ENCODE peak calls at places on chromosome 16, in six cellular contexts. X, M, R, I, H and V are unnamed samples.

GRCh38 chr16:30051518-30051917 is 14.0 kb upstream of the ALDOA start:
- DNase-seq in M (no peak), R (peak; percentile 70), H (no peak), X (no peak), I (no peak), V (peak; percentile 86)

GRCh38 chr16:89564476-89565255 is 4.2 kb downstream of the RPL13 start:
- DNase-seq in X (no peak), H (peak; percentile 83), R (no peak), M (no peak), I (peak; percentile 80), V (no peak)

GRCh38 chr16:17271687-17272086 is 199.1 kb downstream of the XYLT1 start:
- DNase-seq in X (no peak), R (peak; percentile 8), H (no peak), M (no peak), I (no peak), V (no peak)

GRCh38 chr16:22317001-22317530 is 19.9 kb downstream of the POLR3E start:
- DNase-seq in R (no peak), M (no peak), X (no peak), I (no peak), H (no peak), V (no peak)

GRCh38 chr16:96935-97381 is 18.9 kb downstream of the MPG start:
- DNase-seq in R (peak; percentile 83), I (peak; percentile 97), X (peak; percentile 84), H (peak; percentile 95), M (peak; percentile 89), V (peak; percentile 91)

GRCh38 chr16:50550035-50550434 is 1.8 kb downstream of the NKD1 start:
- DNase-seq in M (no peak), X (no peak), H (no peak), R (no peak), I (no peak), V (no peak)

GRCh38 chr16:73713817-73714495 is 582.7 kb upstream of the PSMD7 start:
- DNase-seq in I (peak; percentile 78), H (peak; percentile 60), R (peak; percentile 4), M (peak; percentile 15), X (no peak), V (no peak)

GRCh38 chr16:19396555-19397011 is 21.1 kb upstream of the TMC5 start:
- DNase-seq in X (no peak), I (no peak), M (no peak), R (no peak), H (no peak), V (no peak)

GRCh38 chr16:64654137-64654652 is 467.7 kb downstream of the CDH11 start:
- DNase-seq in M (no peak), H (no peak), I (no peak), X (no peak), R (peak; percentile 64), V (peak; percentile 78)

GRCh38 chr16:68658258-68658973 is 13.3 kb downstream of the CDH3 start:
- DNase-seq in H (no peak), M (peak; percentile 28), R (peak; percentile 50), I (no peak), X (no peak), V (peak; percentile 64)

GRCh38 chr16:85528528-85529387 is 84.4 kb upstream of the GSE1 start:
- DNase-seq in H (no peak), X (no peak), M (no peak), R (no peak), I (no peak), V (no peak)

GRCh38 chr16:26334218-26335111 is 642.7 kb downstream of the HS3ST4 start:
- DNase-seq in I (no peak), H (no peak), M (no peak), X (no peak), R (no peak), V (no peak)

GRCh38 chr16:52613508-52613907 is 66.6 kb upstream of the TOX3 start:
- DNase-seq in M (no peak), H (no peak), X (no peak), I (no peak), R (no peak), V (no peak)

GRCh38 chr16:528111-529011 is 849 bp downstream of the CAPN15 start:
- DNase-seq in R (peak; percentile 61), I (no peak), X (no peak), M (peak; percentile 38), H (no peak), V (peak; percentile 75)

GRCh38 chr16:83895243-83895642 is 3.7 kb upstream of the MLYCD start:
- DNase-seq in X (no peak), H (no peak), R (no peak), M (no peak), I (no peak), V (no peak)

GRCh38 chr16:46970089-46970488 is 3.4 kb downstream of the DNAJA2 start:
- DNase-seq in M (no peak), R (no peak), H (no peak), X (no peak), I (no peak), V (no peak)

GRCh38 chr16:56729736-56730662 is at the start of gene NUP93:
- DNase-seq in R (peak; percentile 90), M (peak; percentile 86), I (peak; percentile 87), X (peak; percentile 84), H (peak; percentile 93), V (peak; percentile 93)

GRCh38 chr16:72938426-72939164 is 109.3 kb downstream of the ZFHX3 start:
- DNase-seq in M (peak; percentile 73), I (no peak), R (peak; percentile 93), H (no peak), X (no peak), V (peak; percentile 75)

GRCh38 chr16:22099256-22099975 is 7.1 kb downstream of the VWA3A start:
- DNase-seq in X (no peak), H (no peak), I (no peak), R (no peak), M (no peak), V (no peak)

GRCh38 chr16:73037331-73037745 is 10.6 kb downstream of the ZFHX3 start:
- DNase-seq in I (no peak), M (no peak), R (no peak), H (no peak), X (no peak), V (peak; percentile 56)

GRCh38 chr16:65869261-65869660 is 497.2 kb upstream of the CDH5 start:
- DNase-seq in M (no peak), X (no peak), H (no peak), I (no peak), R (no peak), V (no peak)

GRCh38 chr16:19844945-19845641 is 39.6 kb downstream of the GPRC5B start:
- DNase-seq in I (no peak), X (no peak), R (peak; percentile 92), H (no peak), M (peak; percentile 48), V (peak; percentile 95)

GRCh38 chr16:68972008-68972407 is 128.7 kb downstream of the TANGO6 start:
- DNase-seq in I (peak; percentile 59), X (no peak), R (no peak), H (peak; percentile 60), M (no peak), V (no peak)

DNA sequence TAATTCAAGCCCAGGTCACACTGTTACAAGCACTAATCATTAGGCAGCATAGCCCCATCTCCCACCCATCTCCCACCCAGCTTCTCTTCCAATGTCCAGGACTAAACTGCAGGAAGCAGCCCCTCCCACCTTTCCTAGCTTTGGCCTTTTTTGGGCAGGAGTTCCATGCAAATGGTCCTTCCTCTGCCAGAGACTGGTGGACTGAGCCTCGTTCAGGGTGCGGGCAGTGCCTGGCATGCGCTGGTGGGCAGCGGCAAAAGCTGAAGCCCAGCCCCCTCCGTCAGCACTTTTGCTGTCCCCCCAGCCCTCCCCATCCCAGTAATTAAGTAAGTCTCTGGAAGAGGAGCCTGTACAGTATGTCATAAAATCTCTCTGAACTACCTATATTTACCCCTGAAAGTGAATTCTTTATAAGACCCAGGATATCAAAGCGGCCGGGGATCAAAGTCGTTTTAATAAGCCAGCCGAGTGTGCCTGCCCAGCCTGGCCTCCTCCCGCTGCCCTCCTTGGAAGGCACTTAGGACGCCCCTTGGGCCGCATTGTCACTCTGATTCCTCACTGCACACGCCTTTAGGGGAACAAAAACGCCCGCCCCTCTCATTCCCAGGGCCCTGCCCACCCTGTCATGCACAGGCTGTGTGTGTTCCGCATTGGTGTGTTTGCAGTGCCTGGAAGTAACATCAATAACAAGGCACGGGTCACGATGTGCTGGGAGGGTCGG is 109.9 kb downstream of the IRX5 start:
- DNase-seq in I (no peak), R (no peak), X (no peak), H (peak; percentile 21), M (no peak), V (no peak)
- H4K91ac ChIP-seq in I (no peak overlapping the region), R (no peak overlapping the region), X (no peak overlapping the region), H (no peak overlapping the region), M (no peak overlapping the region), V (no peak overlapping the region)

DNA sequence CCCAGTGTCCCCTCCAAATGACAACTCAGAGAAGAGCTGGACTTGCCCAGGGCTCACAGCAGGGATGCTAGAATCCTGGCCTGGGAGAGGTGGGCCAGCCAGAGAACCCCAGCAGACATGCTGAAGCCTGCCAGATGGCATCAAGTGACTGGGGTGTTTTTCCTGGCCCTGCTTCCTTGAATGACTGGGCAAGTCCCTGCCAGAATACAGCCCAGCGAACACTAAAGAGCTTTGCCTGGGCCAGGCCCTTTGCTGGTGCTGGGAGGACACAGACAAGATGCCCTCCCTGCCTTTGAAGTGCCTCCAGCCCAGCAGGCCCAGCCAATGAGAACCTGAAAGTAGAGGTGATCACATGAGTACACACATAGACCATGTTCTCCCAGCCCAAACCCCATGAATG is 11.5 kb downstream of the ZNF319 start:
- DNase-seq in H (peak; percentile 26), R (no peak), X (no peak), I (no peak), M (no peak), V (no peak)
- H3K27ac ChIP-seq in H (no peak overlapping the region), R (no peak overlapping the region), X (no peak overlapping the region), I (no peak overlapping the region), M (no peak overlapping the region), V (no peak overlapping the region)

DNA sequence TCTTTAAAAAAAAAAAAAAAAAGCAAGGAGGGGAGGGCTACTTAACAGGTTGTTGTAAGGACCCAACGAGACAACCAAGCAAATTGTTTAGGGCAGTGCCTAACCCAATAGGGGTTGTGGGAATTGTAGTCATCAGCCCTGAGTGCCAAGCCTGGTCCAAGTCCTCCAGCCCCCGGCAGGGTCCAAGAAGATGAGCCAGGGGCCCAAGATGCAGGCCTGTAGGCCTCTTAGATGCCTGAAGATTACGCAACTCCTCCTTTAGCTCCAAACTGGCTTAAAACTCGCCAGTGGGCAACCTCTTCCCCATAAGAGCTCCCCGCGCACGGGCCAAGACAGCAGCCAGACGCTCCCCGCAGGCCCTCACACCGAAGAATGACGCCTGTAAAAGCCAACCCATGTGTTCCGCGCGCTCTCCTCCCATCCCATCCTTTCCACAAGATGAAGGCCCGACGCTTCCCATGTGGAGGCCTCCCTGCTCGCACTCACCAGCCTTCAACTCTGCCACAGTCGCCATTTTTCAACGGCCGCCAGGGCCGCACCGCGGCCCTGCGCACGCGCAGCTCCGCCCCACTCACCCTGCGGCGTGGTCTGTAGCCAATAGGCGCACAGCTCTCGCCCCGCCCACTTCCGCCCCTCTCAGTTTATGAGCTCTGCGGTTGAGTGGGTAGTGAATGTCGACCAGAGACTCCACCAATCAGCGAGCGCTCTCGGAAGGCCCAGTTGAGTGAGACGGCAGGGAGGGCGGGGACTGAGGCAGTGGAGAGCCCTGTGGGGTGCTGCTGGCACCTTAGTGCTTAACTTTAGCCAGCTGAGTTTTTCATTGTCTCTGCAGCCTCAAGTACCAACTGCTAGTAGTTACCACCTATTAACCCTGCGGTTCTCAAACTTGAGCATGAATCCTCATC is at the start of gene CEP20:
- DNase-seq in X (peak; percentile 98), M (peak; percentile 99), I (peak; percentile 98), H (peak; percentile 100), R (peak; percentile 98), V (peak; percentile 99)
- H3K18ac ChIP-seq in X (peak within 1 kb of the TSS; percentile 91), M (peak within 1 kb of the TSS; percentile 38), I (peak within 1 kb of the TSS; percentile 73), H (peak within 1 kb of the TSS; percentile 72), R (peak within 1 kb of the TSS; percentile 53), V (peak within 1 kb of the TSS; percentile 76)

GRCh38 chr16:4679854-4680636 is 13.3 kb upstream of the NUDT16L1 start:
- DNase-seq in M (peak; percentile 88), H (no peak), X (no peak), R (peak; percentile 67), I (no peak), V (no peak)
- H4K91ac ChIP-seq in M (peak overlapping the region; percentile 53), H (no peak overlapping the region), X (no peak overlapping the region), R (peak overlapping the region; percentile 47), I (no peak overlapping the region), V (no peak overlapping the region)